ENCODE peak calls at places on chromosome 3, in ten cellular contexts. I is effector memory CD4-positive, alpha-beta T cell; F is HTR-8/SVneo; Y is psoas muscle; N is iPS DF 6.9; U is A549; G is mammary epithelial cell; O is CD8-positive, alpha-beta T cell; D is activated CD4-positive, CD25-positive, alpha-beta regulatory T cell treated with anti-CD3 and anti-CD28 coated beads, Interleukin-2, amount 50 U/mL, for 72 hours; V is HEK293T. H is an unnamed sample.

GRCh38 chr3:69724722-69725435 is 14.4 kb upstream of the MITF start:
- DNase-seq in I (no peak), G (no peak), V (no peak), D (no peak), U (peak), F (no peak), Y (no peak), N (no peak), O (no peak), H (no peak)

GRCh38 chr3:112752092-112752512 is 94.6 kb downstream of the CD200R1L start:
- DNase-seq in V (no peak), O (no peak), F (no peak), G (no peak), D (no peak), Y (no peak), I (no peak), U (peak), N (no peak), H (no peak)

GRCh38 chr3:147397155-147397888 is 9.0 kb downstream of the ZIC4 start:
- DNase-seq in N (no peak), D (no peak), F (no peak), U (no peak), I (no peak), G (no peak), Y (no peak), V (no peak), O (no peak), H (no peak)

GRCh38 chr3:187295635-187296034 is 4.1 kb upstream of the MASP1 start:
- DNase-seq in O (no peak), V (no peak), N (no peak), I (no peak), F (no peak), U (peak), G (no peak), Y (no peak), D (no peak), H (no peak)

GRCh38 chr3:30421261-30421660 is 185.1 kb upstream of the TGFBR2 start:
- DNase-seq in O (no peak), U (no peak), G (peak), V (no peak), I (no peak), Y (no peak), D (no peak), F (no peak), N (no peak), H (no peak)

GRCh38 chr3:67312205-67312604 is 314.1 kb downstream of the KBTBD8 start:
- DNase-seq in F (no peak), V (no peak), Y (no peak), N (no peak), D (no peak), U (no peak), O (no peak), G (no peak), I (no peak), H (no peak)

GRCh38 chr3:58690490-58690889 is 23.9 kb upstream of the FAM3D start:
- DNase-seq in O (no peak), D (no peak), U (no peak), G (no peak), I (no peak), V (no peak), Y (no peak), F (no peak), N (no peak), H (no peak)

GRCh38 chr3:14915636-14916222 is 31.7 kb upstream of the NR2C2 start:
- DNase-seq in U (peak), F (no peak), Y (no peak), D (no peak), O (no peak), I (peak), N (no peak), V (no peak), G (no peak), H (no peak)

GRCh38 chr3:195907730-195908438 is 467 bp downstream of the TNK2 start:
- DNase-seq in N (no peak), U (peak), G (peak), Y (peak), O (peak), F (peak), V (no peak), I (peak), D (peak), H (no peak)

GRCh38 chr3:159616234-159616825 is 372.3 kb upstream of the IL12A start:
- DNase-seq in G (peak), N (no peak), F (no peak), D (no peak), U (peak), O (no peak), V (peak), Y (no peak), I (no peak), H (no peak)

GRCh38 chr3:39189648-39190269 is 2.6 kb downstream of the XIRP1 start:
- DNase-seq in O (peak), D (no peak), Y (no peak), G (peak), V (peak), N (peak), I (peak), U (peak), F (peak), H (peak)

GRCh38 chr3:114213262-114213668 is 24.1 kb downstream of the ZNF80 start:
- DNase-seq in G (no peak), Y (no peak), V (no peak), D (no peak), I (no peak), F (no peak), O (no peak), N (no peak), U (no peak), H (no peak)

GRCh38 chr3:127819086-127819485 is 3.2 kb downstream of the MGLL start:
- DNase-seq in G (no peak), I (no peak), N (no peak), O (no peak), U (no peak), F (no peak), Y (no peak), D (no peak), V (no peak), H (no peak)

GRCh38 chr3:41708176-41708575 is 253.7 kb downstream of the ULK4 start:
- DNase-seq in V (no peak), O (no peak), G (no peak), I (no peak), D (no peak), Y (no peak), N (no peak), U (no peak), F (no peak), H (no peak)

GRCh38 chr3:103968131-103968530 is 1398.6 kb upstream of the ALCAM start:
- DNase-seq in G (no peak), D (no peak), N (no peak), U (no peak), V (no peak), I (no peak), Y (no peak), F (no peak), O (no peak), H (no peak)

GRCh38 chr3:7194081-7194835 is 333.3 kb downstream of the GRM7 start:
- DNase-seq in O (no peak), V (no peak), U (no peak), N (no peak), F (no peak), Y (no peak), G (peak), I (no peak), D (no peak), H (no peak)

GRCh38 chr3:11582123-11582968 is 61.4 kb downstream of the VGLL4 start:
- DNase-seq in O (no peak), F (peak), Y (peak), I (no peak), U (no peak), V (peak), G (peak), N (no peak), D (no peak), H (no peak)

GRCh38 chr3:172179680-172180399 is 140.5 kb downstream of the FNDC3B start:
- DNase-seq in Y (no peak), D (no peak), G (no peak), U (peak), V (no peak), O (no peak), N (no peak), I (no peak), F (no peak), H (no peak)

GRCh38 chr3:50264389-50264963 is 4.5 kb upstream of the SEMA3B start:
- DNase-seq in F (peak), Y (peak), I (no peak), D (no peak), G (no peak), U (peak), O (no peak), N (no peak), V (peak), H (peak)

GRCh38 chr3:138817685-138818084 is 17.0 kb downstream of the PIK3CB start:
- DNase-seq in I (no peak), V (no peak), G (no peak), Y (no peak), N (no peak), D (no peak), O (no peak), F (no peak), U (no peak), H (no peak)

GRCh38 chr3:160665784-160666526 is 11.0 kb upstream of the ARL14 start:
- DNase-seq in Y (no peak), I (no peak), G (peak), D (no peak), V (no peak), O (no peak), F (no peak), N (no peak), U (no peak), H (no peak)

GRCh38 chr3:10547841-10548783 is 42.7 kb upstream of the ATP2B2 start:
- DNase-seq in O (no peak), F (no peak), I (no peak), U (no peak), D (no peak), N (no peak), G (peak), Y (no peak), V (no peak), H (no peak)

GRCh38 chr3:81245505-81245904 is 515.9 kb downstream of the GBE1 start:
- DNase-seq in F (no peak), O (no peak), D (no peak), U (no peak), V (no peak), G (no peak), I (no peak), Y (no peak), N (no peak), H (no peak)

GRCh38 chr3:158106773-158107461 is 697 bp upstream of the SHOX2 start:
- DNase-seq in F (no peak), U (peak), V (peak), G (peak), O (no peak), N (no peak), D (no peak), Y (no peak), I (no peak), H (no peak)

GRCh38 chr3:183253961-183254815 is 1.1 kb downstream of the B3GNT5 start:
- DNase-seq in I (no peak), D (peak), F (peak), V (peak), G (no peak), O (no peak), U (peak), Y (peak), N (no peak), H (no peak)

GRCh38 chr3:52683611-52684010 is 2.1 kb downstream of the PBRM1 start:
- DNase-seq in G (no peak), Y (no peak), O (no peak), U (no peak), F (no peak), I (no peak), N (no peak), D (no peak), V (no peak), H (no peak)

GRCh38 chr3:188786424-188786823 is 385.3 kb upstream of the TPRG1 start:
- DNase-seq in N (no peak), Y (no peak), O (no peak), V (no peak), U (no peak), F (no peak), I (no peak), D (no peak), G (no peak), H (no peak)

GRCh38 chr3:88810455-88810854 is 297.0 kb upstream of the EPHA3 start:
- DNase-seq in N (no peak), G (peak), D (no peak), I (no peak), O (no peak), V (no peak), F (no peak), U (no peak), Y (no peak), H (no peak)

H was measured in neuronal stem cell.